ENCODE peak calls at places on chromosome X, in four cellular contexts. T, U, B and Q are unnamed samples.

GRCh38 chrX:32592786-32593185 is 618.6 kb downstream of the DMD start:
- DNase-seq in B (no peak), U (no peak), T (no peak), Q (no peak)

GRCh38 chrX:104112326-104112951 is at the start of gene ZCCHC18:
- DNase-seq in B (no peak), T (peak; percentile 2), U (peak; percentile 31), Q (peak; percentile 78)

GRCh38 chrX:124338733-124339514 is 6.5 kb downstream of the TEX13D start:
- DNase-seq in T (no peak), B (no peak), U (no peak), Q (no peak)

GRCh38 chrX:56762707-56763555 is 33.9 kb downstream of the NBDY start:
- DNase-seq in T (no peak), U (no peak), B (no peak), Q (no peak)

GRCh38 chrX:1673337-1673736 is 58.5 kb downstream of the ASMT start:
- DNase-seq in B (no peak), U (peak; percentile 44), T (no peak), Q (peak; percentile 46)

GRCh38 chrX:22665818-22666217 is 333.9 kb upstream of the DDX53 start:
- DNase-seq in U (no peak), B (no peak), T (peak; percentile 13), Q (no peak)

GRCh38 chrX:46260502-46260901 is 284.7 kb downstream of the ZNF674 start:
- DNase-seq in B (no peak), U (no peak), T (peak; percentile 91), Q (no peak)

GRCh38 chrX:24410514-24411189 is 50.2 kb downstream of the SUPT20HL1 start:
- DNase-seq in T (no peak), B (no peak), U (no peak), Q (no peak)

GRCh38 chrX:127606590-127606989 is 445.6 kb downstream of the ACTRT1 start:
- DNase-seq in U (no peak), T (no peak), B (no peak), Q (no peak)

GRCh38 chrX:35886135-35886534 is 33.4 kb upstream of the CFAP47 start:
- DNase-seq in U (no peak), T (no peak), B (no peak), Q (no peak)

DNA sequence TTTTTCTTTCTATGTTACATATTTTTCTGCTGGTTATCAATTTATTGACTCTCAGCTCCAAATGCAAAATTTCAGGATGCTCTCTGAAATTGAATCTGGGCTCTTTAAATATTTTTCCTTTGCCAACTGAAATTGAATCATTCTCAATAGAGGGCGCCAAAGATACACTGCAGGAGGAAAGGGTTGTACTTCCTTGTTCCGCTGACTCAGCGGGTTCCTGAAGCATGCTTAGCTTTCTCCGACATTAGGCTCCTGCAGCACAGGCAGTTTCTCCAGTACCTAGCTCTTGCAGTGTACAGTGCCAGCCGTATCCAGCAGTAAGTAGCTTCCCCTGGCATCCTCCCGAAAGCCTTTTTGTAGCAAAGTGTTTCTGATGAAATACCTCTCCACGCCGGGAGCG is 28.8 kb upstream of the CFAP47 start:
- DNase-seq in T (peak; percentile 48), U (peak; percentile 7), B (no peak), Q (peak; percentile 28)
- TF ChIP-seq CTCF in T (peak; percentile 55), U (peak; percentile 13), B (no peak), Q (peak; percentile 53)

GRCh38 chrX:98380556-98380955 is 1496.8 kb downstream of the RPA4 start:
- DNase-seq in U (no peak), B (no peak), T (no peak), Q (no peak)

GRCh38 chrX:98379134-98379533 is 1495.4 kb downstream of the RPA4 start:
- DNase-seq in B (no peak), U (no peak), T (no peak), Q (no peak)

GRCh38 chrX:98380106-98380505 is 1496.4 kb downstream of the RPA4 start:
- DNase-seq in U (no peak), B (no peak), T (no peak), Q (no peak)
- TF ChIP-seq CTCF in U (no peak), B (no peak), T (no peak), Q (no peak)

GRCh38 chrX:129462707-129463106 is 60.6 kb downstream of the SMARCA1 start:
- DNase-seq in B (no peak), T (no peak), U (no peak), Q (no peak)
- TF ChIP-seq CTCF in B (no peak), T (no peak), U (no peak), Q (no peak)

GRCh38 chrX:153689654-153690465 is 2.1 kb downstream of the SLC6A8 start:
- DNase-seq in B (no peak), T (peak; percentile 46), U (peak; percentile 56), Q (no peak)
- TF ChIP-seq CTCF in B (no peak), T (peak; percentile 26), U (peak; percentile 35), Q (no peak)

GRCh38 chrX:54891573-54891972 is 29.1 kb upstream of the TRO start:
- DNase-seq in B (no peak), T (peak; percentile 32), U (peak; percentile 16), Q (peak; percentile 25)
- TF ChIP-seq CTCF in B (no peak), T (peak; percentile 39), U (peak; percentile 36), Q (peak; percentile 55)

GRCh38 chrX:154914052-154914451 is 27.9 kb downstream of the F8A1 start:
- DNase-seq in U (no peak), B (no peak), T (no peak), Q (no peak)

GRCh38 chrX:154918060-154918483 is 31.9 kb downstream of the F8A1 start:
- DNase-seq in U (peak; percentile 30), B (no peak), T (peak; percentile 56), Q (peak; percentile 44)
- TF ChIP-seq CTCF in U (peak; percentile 62), B (no peak), T (peak; percentile 62), Q (peak; percentile 75)